ENCODE peak calls at places on chromosomes 11 and 22, in five cellular contexts. One of them, this sample, is unnamed.
A peak's percentile ranks its signal among the peaks of the same experiment; 100 is the strongest.

GRCh38 chr22:32880906-32881596 is 79.5 kb downstream of the TIMP3 start:
- DNase-seq in cardiac muscle cell: peak; percentile 95
- DNase-seq in prostate gland: no peak
- DNase-seq in GM12878: no peak
- DNase-seq in heart right ventricle: peak; percentile 90
- DNase-seq in this sample: peak; percentile 40

GRCh38 chr22:47588583-47588970 is 826.1 kb downstream of the TBC1D22A start:
- DNase-seq in cardiac muscle cell: no peak
- DNase-seq in prostate gland: no peak
- DNase-seq in GM12878: no peak
- DNase-seq in heart right ventricle: no peak
- DNase-seq in this sample: no peak

GRCh38 chr11:35034401-35034800 is 104.6 kb upstream of the CD44 start:
- DNase-seq in cardiac muscle cell: no peak
- DNase-seq in prostate gland: no peak
- DNase-seq in GM12878: no peak
- DNase-seq in heart right ventricle: no peak
- DNase-seq in this sample: no peak

GRCh38 chr11:93216511-93217121 is 18.8 kb upstream of the SLC36A4 start:
- DNase-seq in cardiac muscle cell: no peak
- DNase-seq in prostate gland: no peak
- DNase-seq in GM12878: no peak
- DNase-seq in heart right ventricle: no peak
- DNase-seq in this sample: peak; percentile 26

GRCh38 chr11:85530596-85530995 is 96.5 kb downstream of the DLG2 start:
- DNase-seq in cardiac muscle cell: no peak
- DNase-seq in prostate gland: no peak
- DNase-seq in GM12878: no peak
- DNase-seq in heart right ventricle: no peak
- DNase-seq in this sample: no peak

GRCh38 chr22:21446128-21446826 is 20.9 kb upstream of the TMEM191C start:
- DNase-seq in cardiac muscle cell: no peak
- DNase-seq in prostate gland: peak; percentile 3
- DNase-seq in GM12878: no peak
- DNase-seq in heart right ventricle: no peak
- DNase-seq in this sample: no peak

GRCh38 chr22:27212617-27213177 is 555.3 kb downstream of the MIAT start:
- DNase-seq in cardiac muscle cell: peak; percentile 100
- DNase-seq in prostate gland: peak; percentile 31
- DNase-seq in GM12878: no peak
- DNase-seq in heart right ventricle: peak; percentile 16
- DNase-seq in this sample: peak; percentile 90

GRCh38 chr11:75668508-75669297 is at the start of gene MAP6:
- DNase-seq in cardiac muscle cell: no peak
- DNase-seq in prostate gland: no peak
- DNase-seq in GM12878: no peak
- DNase-seq in heart right ventricle: peak; percentile 41
- DNase-seq in this sample: no peak

GRCh38 chr11:70507466-70508230 is 109.3 kb downstream of the CTTN start:
- DNase-seq in cardiac muscle cell: no peak
- DNase-seq in prostate gland: no peak
- DNase-seq in GM12878: no peak
- DNase-seq in heart right ventricle: no peak
- DNase-seq in this sample: no peak

GRCh38 chr11:70521475-70522260 is 123.3 kb downstream of the CTTN start:
- DNase-seq in cardiac muscle cell: no peak
- DNase-seq in prostate gland: no peak
- DNase-seq in GM12878: no peak
- DNase-seq in heart right ventricle: no peak
- DNase-seq in this sample: no peak

GRCh38 chr11:112748713-112749481 is 212.3 kb upstream of the NCAM1 start:
- DNase-seq in cardiac muscle cell: no peak
- DNase-seq in prostate gland: no peak
- DNase-seq in GM12878: no peak
- DNase-seq in heart right ventricle: no peak
- DNase-seq in this sample: no peak

GRCh38 chr11:77151804-77152513 is 23.9 kb downstream of the MYO7A start:
- DNase-seq in cardiac muscle cell: peak; percentile 70
- DNase-seq in prostate gland: no peak
- DNase-seq in GM12878: peak; percentile 5
- DNase-seq in heart right ventricle: no peak
- DNase-seq in this sample: peak; percentile 21

GRCh38 chr22:30386960-30387848 is at the start of gene RNF215:
- DNase-seq in cardiac muscle cell: peak; percentile 85
- DNase-seq in prostate gland: peak; percentile 74
- DNase-seq in GM12878: no peak
- DNase-seq in heart right ventricle: peak; percentile 90
- DNase-seq in this sample: peak; percentile 77

GRCh38 chr22:21450858-21451331 is 16.3 kb upstream of the TMEM191C start:
- DNase-seq in cardiac muscle cell: no peak
- DNase-seq in prostate gland: peak; percentile 2
- DNase-seq in GM12878: no peak
- DNase-seq in heart right ventricle: peak; percentile 9
- DNase-seq in this sample: no peak

GRCh38 chr11:69220581-69221051 is 64.9 kb downstream of the SMIM38 start:
- DNase-seq in cardiac muscle cell: no peak
- DNase-seq in prostate gland: peak; percentile 71
- DNase-seq in GM12878: no peak
- DNase-seq in heart right ventricle: no peak
- DNase-seq in this sample: peak; percentile 57

GRCh38 chr22:19891350-19892248 is 36.9 kb upstream of the GNB1L start:
- DNase-seq in cardiac muscle cell: peak; percentile 79
- DNase-seq in prostate gland: no peak
- DNase-seq in GM12878: no peak
- DNase-seq in heart right ventricle: no peak
- DNase-seq in this sample: no peak

GRCh38 chr11:115238086-115238485 is 266.1 kb downstream of the CADM1 start:
- DNase-seq in cardiac muscle cell: no peak
- DNase-seq in prostate gland: no peak
- DNase-seq in GM12878: no peak
- DNase-seq in heart right ventricle: no peak
- DNase-seq in this sample: no peak

GRCh38 chr22:20430641-20431519 is 6.7 kb downstream of the SCARF2 start:
- DNase-seq in cardiac muscle cell: no peak
- DNase-seq in prostate gland: peak; percentile 33
- DNase-seq in GM12878: no peak
- DNase-seq in heart right ventricle: peak; percentile 44
- DNase-seq in this sample: peak; percentile 57

GRCh38 chr11:84260862-84261261 is 974.7 kb upstream of the CCDC90B start:
- DNase-seq in cardiac muscle cell: no peak
- DNase-seq in prostate gland: no peak
- DNase-seq in GM12878: no peak
- DNase-seq in heart right ventricle: no peak
- DNase-seq in this sample: no peak

GRCh38 chr11:35059040-35059439 is 79.9 kb upstream of the CD44 start:
- DNase-seq in cardiac muscle cell: no peak
- DNase-seq in prostate gland: no peak
- DNase-seq in GM12878: no peak
- DNase-seq in heart right ventricle: no peak
- DNase-seq in this sample: no peak

GRCh38 chr11:28833169-28833568 is 725.0 kb downstream of the METTL15 start:
- DNase-seq in cardiac muscle cell: no peak
- DNase-seq in prostate gland: no peak
- DNase-seq in GM12878: no peak
- DNase-seq in heart right ventricle: no peak
- DNase-seq in this sample: no peak

GRCh38 chr11:67389477-67389876 is 2.3 kb upstream of the RAD9A start:
- DNase-seq in cardiac muscle cell: no peak
- DNase-seq in prostate gland: no peak
- DNase-seq in GM12878: no peak
- DNase-seq in heart right ventricle: peak; percentile 50
- DNase-seq in this sample: peak; percentile 73

GRCh38 chr11:133443361-133443760 is 88.9 kb downstream of the OPCML start:
- DNase-seq in cardiac muscle cell: no peak
- DNase-seq in prostate gland: no peak
- DNase-seq in GM12878: no peak
- DNase-seq in heart right ventricle: no peak
- DNase-seq in this sample: no peak

GRCh38 chr11:134758342-134758931 is 346.4 kb upstream of the B3GAT1 start:
- DNase-seq in cardiac muscle cell: no peak
- DNase-seq in prostate gland: no peak
- DNase-seq in GM12878: no peak
- DNase-seq in heart right ventricle: no peak
- DNase-seq in this sample: no peak

GRCh38 chr11:10401275-10401674 is 53.8 kb upstream of the AMPD3 start:
- DNase-seq in cardiac muscle cell: no peak
- DNase-seq in prostate gland: no peak
- DNase-seq in GM12878: no peak
- DNase-seq in heart right ventricle: no peak
- DNase-seq in this sample: no peak

GRCh38 chr11:83687787-83688186 is 401.6 kb upstream of the CCDC90B start:
- DNase-seq in cardiac muscle cell: no peak
- DNase-seq in prostate gland: no peak
- DNase-seq in GM12878: no peak
- DNase-seq in heart right ventricle: no peak
- DNase-seq in this sample: no peak

GRCh38 chr22:32579533-32580220 is 105.1 kb downstream of the FBXO7 start:
- DNase-seq in cardiac muscle cell: no peak
- DNase-seq in prostate gland: no peak
- DNase-seq in GM12878: no peak
- DNase-seq in heart right ventricle: peak; percentile 61
- DNase-seq in this sample: no peak

GRCh38 chr11:72773291-72773690 is 20.6 kb downstream of the STARD10 start:
- DNase-seq in cardiac muscle cell: peak; percentile 86
- DNase-seq in prostate gland: no peak
- DNase-seq in GM12878: no peak
- DNase-seq in heart right ventricle: no peak
- DNase-seq in this sample: peak; percentile 70

GRCh38 chr11:20022363-20023081 is 137.8 kb downstream of the DBX1 start:
- DNase-seq in cardiac muscle cell: peak; percentile 79
- DNase-seq in prostate gland: no peak
- DNase-seq in GM12878: no peak
- DNase-seq in heart right ventricle: no peak
- DNase-seq in this sample: peak; percentile 41

GRCh38 chr11:8252388-8252787 is 11.3 kb downstream of the LMO1 start:
- DNase-seq in cardiac muscle cell: no peak
- DNase-seq in prostate gland: no peak
- DNase-seq in GM12878: no peak
- DNase-seq in heart right ventricle: no peak
- DNase-seq in this sample: no peak

GRCh38 chr11:130786987-130787688 is 129.1 kb downstream of the SNX19 start:
- DNase-seq in cardiac muscle cell: no peak
- DNase-seq in prostate gland: no peak
- DNase-seq in GM12878: no peak
- DNase-seq in heart right ventricle: no peak
- DNase-seq in this sample: peak; percentile 42

GRCh38 chr22:43826142-43827093 is 14.3 kb upstream of the EFCAB6 start:
- DNase-seq in cardiac muscle cell: peak; percentile 73
- DNase-seq in prostate gland: no peak
- DNase-seq in GM12878: no peak
- DNase-seq in heart right ventricle: no peak
- DNase-seq in this sample: peak; percentile 54

GRCh38 chr11:65059959-65060824 is 1.8 kb upstream of the NAALADL1 start:
- DNase-seq in cardiac muscle cell: peak; percentile 9
- DNase-seq in prostate gland: no peak
- DNase-seq in GM12878: no peak
- DNase-seq in heart right ventricle: no peak
- DNase-seq in this sample: no peak
- H3K4me1 ChIP-seq in cardiac muscle cell: no peaks in the 10 kb centered on the region
- H3K4me1 ChIP-seq in prostate gland: no peaks in the 10 kb centered on the region
- H3K4me1 ChIP-seq in GM12878: peaks cover 24% of the 10 kb centered on the region
- H3K4me1 ChIP-seq in heart right ventricle: no peaks in the 10 kb centered on the region
- H3K4me1 ChIP-seq in this sample: no peaks in the 10 kb centered on the region

GRCh38 chr11:126548576-126549272 is 193.2 kb downstream of the ST3GAL4 start:
- DNase-seq in cardiac muscle cell: no peak
- DNase-seq in prostate gland: no peak
- DNase-seq in GM12878: no peak
- DNase-seq in heart right ventricle: no peak
- DNase-seq in this sample: no peak

GRCh38 chr11:126546191-126546590 is 190.7 kb downstream of the ST3GAL4 start:
- DNase-seq in cardiac muscle cell: peak; percentile 1
- DNase-seq in prostate gland: no peak
- DNase-seq in GM12878: no peak
- DNase-seq in heart right ventricle: no peak
- DNase-seq in this sample: no peak

GRCh38 chr11:126546694-126547093 is 191.2 kb downstream of the ST3GAL4 start:
- DNase-seq in cardiac muscle cell: no peak
- DNase-seq in prostate gland: no peak
- DNase-seq in GM12878: no peak
- DNase-seq in heart right ventricle: no peak
- DNase-seq in this sample: no peak

GRCh38 chr11:126547691-126548090 is 192.2 kb downstream of the ST3GAL4 start:
- DNase-seq in cardiac muscle cell: no peak
- DNase-seq in prostate gland: no peak
- DNase-seq in GM12878: no peak
- DNase-seq in heart right ventricle: no peak
- DNase-seq in this sample: no peak

GRCh38 chr11:126547161-126547560 is 191.7 kb downstream of the ST3GAL4 start:
- DNase-seq in cardiac muscle cell: peak; percentile 35
- DNase-seq in prostate gland: no peak
- DNase-seq in GM12878: no peak
- DNase-seq in heart right ventricle: no peak
- DNase-seq in this sample: no peak
- H3K4me1 ChIP-seq in cardiac muscle cell: no peaks in the 10 kb centered on the region
- H3K4me1 ChIP-seq in prostate gland: peaks cover 10% of the 10 kb centered on the region
- H3K4me1 ChIP-seq in GM12878: no peaks in the 10 kb centered on the region
- H3K4me1 ChIP-seq in heart right ventricle: no peaks in the 10 kb centered on the region
- H3K4me1 ChIP-seq in this sample: peaks cover 25% of the 10 kb centered on the region

GRCh38 chr22:24247011-24247507 is 2.2 kb upstream of the GGT5 start:
- DNase-seq in cardiac muscle cell: peak; percentile 45
- DNase-seq in prostate gland: no peak
- DNase-seq in GM12878: no peak
- DNase-seq in heart right ventricle: no peak
- DNase-seq in this sample: no peak

GRCh38 chr22:24247564-24248344 is 2.9 kb upstream of the GGT5 start:
- DNase-seq in cardiac muscle cell: peak; percentile 100
- DNase-seq in prostate gland: peak; percentile 88
- DNase-seq in GM12878: no peak
- DNase-seq in heart right ventricle: peak; percentile 89
- DNase-seq in this sample: peak; percentile 86

GRCh38 chr22:24240381-24240780 is 4.5 kb downstream of the GGT5 start:
- DNase-seq in cardiac muscle cell: peak; percentile 58
- DNase-seq in prostate gland: no peak
- DNase-seq in GM12878: no peak
- DNase-seq in heart right ventricle: no peak
- DNase-seq in this sample: no peak

GRCh38 chr22:24244144-24244787 is 616 bp downstream of the GGT5 start:
- DNase-seq in cardiac muscle cell: peak; percentile 83
- DNase-seq in prostate gland: no peak
- DNase-seq in GM12878: no peak
- DNase-seq in heart right ventricle: no peak
- DNase-seq in this sample: no peak
- H3K4me1 ChIP-seq in cardiac muscle cell: no peaks in the 10 kb centered on the region
- H3K4me1 ChIP-seq in prostate gland: peaks cover 6% of the 10 kb centered on the region
- H3K4me1 ChIP-seq in GM12878: peaks cover 15% of the 10 kb centered on the region
- H3K4me1 ChIP-seq in heart right ventricle: peaks cover 65% of the 10 kb centered on the region
- H3K4me1 ChIP-seq in this sample: peaks cover 15% of the 10 kb centered on the region

DNA sequence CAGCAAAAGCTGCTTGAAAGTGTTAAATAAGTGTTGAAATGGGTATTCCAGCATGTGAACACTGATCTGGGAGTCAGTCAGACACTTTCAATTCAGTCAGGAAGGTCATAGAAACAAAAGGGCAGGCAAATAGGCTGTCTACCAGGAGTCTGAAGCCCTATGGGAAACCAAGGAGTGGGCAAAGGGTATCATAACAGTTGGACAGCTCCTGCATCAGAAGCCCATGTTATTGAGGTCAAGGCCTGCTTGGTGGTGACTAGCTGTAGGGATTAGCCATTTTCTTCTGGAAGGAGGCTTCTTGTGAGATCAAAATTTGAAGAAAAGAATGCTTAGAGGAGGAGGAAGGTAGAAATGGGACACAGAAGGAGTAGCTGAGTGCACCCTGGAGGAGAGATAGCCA is 97.3 kb downstream of the STIM1 start:
- DNase-seq in cardiac muscle cell: no peak
- DNase-seq in prostate gland: no peak
- DNase-seq in GM12878: no peak
- DNase-seq in heart right ventricle: no peak
- DNase-seq in this sample: no peak
- H3K4me1 ChIP-seq in cardiac muscle cell: peaks cover 34% of the 10 kb centered on the region
- H3K4me1 ChIP-seq in prostate gland: no peaks in the 10 kb centered on the region
- H3K4me1 ChIP-seq in GM12878: peaks cover 31% of the 10 kb centered on the region
- H3K4me1 ChIP-seq in heart right ventricle: peaks cover 30% of the 10 kb centered on the region
- H3K4me1 ChIP-seq in this sample: peaks cover 7% of the 10 kb centered on the region